ENCODE peak calls at places on chromosomes 16 and 17, in six cellular contexts. T, L, K, N, J and B are unnamed samples. For H3K4me1, the result is how much of the 10 kb centered on the place peaks cover.

GRCh38 chr17:34603974-34604373 is 24.6 kb downstream of the TMEM132E start:
- DNase-seq in J (no peak), L (no peak), T (no peak), K (no peak), N (no peak), B (no peak)

GRCh38 chr16:7171151-7171550 is 161.5 kb upstream of the RBFOX1 start:
- DNase-seq in J (no peak), T (no peak), L (no peak), N (no peak), K (no peak), B (no peak)

GRCh38 chr16:74973304-74973703 is 11.6 kb downstream of the WDR59 start:
- DNase-seq in N (no peak), K (no peak), T (no peak), J (no peak), L (no peak), B (no peak)

GRCh38 chr17:83050651-83051422 is 28.6 kb upstream of the METRNL start:
- DNase-seq in L (no peak), T (no peak), N (no peak), K (no peak), J (no peak), B (no peak)

GRCh38 chr17:43028221-43028861 is 3.3 kb downstream of the RND2 start:
- DNase-seq in T (no peak), L (no peak), J (no peak), N (no peak), K (no peak), B (no peak)

GRCh38 chr17:36144014-36144413 is 32.4 kb downstream of the TBC1D3B start:
- DNase-seq in T (no peak), L (no peak), N (no peak), J (no peak), K (no peak), B (no peak)

GRCh38 chr16:50449800-50450199 is 81.0 kb upstream of the BRD7 start:
- DNase-seq in L (no peak), T (no peak), J (no peak), N (no peak), K (no peak), B (no peak)

GRCh38 chr17:1787301-1787902 is 25.5 kb downstream of the SERPINF1 start:
- DNase-seq in L (peak), N (no peak), J (peak), T (peak), K (peak), B (peak)

GRCh38 chr16:10325783-10326543 is 59.9 kb upstream of the ATF7IP2 start:
- DNase-seq in K (no peak), N (no peak), L (no peak), J (no peak), T (no peak), B (no peak)

GRCh38 chr16:77603656-77604055 is 118.7 kb upstream of the NUDT7 start:
- DNase-seq in J (no peak), N (no peak), L (no peak), K (no peak), T (no peak), B (no peak)

GRCh38 chr17:41962111-41962510 is 4.5 kb upstream of the CNP start:
- DNase-seq in N (no peak), K (no peak), T (no peak), J (no peak), L (no peak), B (no peak)

GRCh38 chr17:78826426-78826825 is 14.2 kb downstream of the USP36 start:
- DNase-seq in K (no peak), L (no peak), T (no peak), N (no peak), J (no peak), B (no peak)

GRCh38 chr16:75402821-75403475 is 30.4 kb downstream of the CFDP1 start:
- DNase-seq in N (no peak), T (peak), J (no peak), L (peak), K (peak), B (peak)

GRCh38 chr16:5007256-5007655 is 26.5 kb downstream of the NAGPA start:
- DNase-seq in K (no peak), J (no peak), L (no peak), T (no peak), N (no peak), B (no peak)

GRCh38 chr16:79769320-79770243 is 169.0 kb upstream of the MAF start:
- DNase-seq in N (no peak), L (no peak), J (no peak), T (no peak), K (no peak), B (no peak)

GRCh38 chr17:68822752-68823289 is 132.4 kb downstream of the ABCA8 start:
- DNase-seq in N (no peak), J (no peak), L (no peak), K (no peak), T (no peak), B (no peak)

GRCh38 chr17:76529224-76529642 is 8.3 kb downstream of the CYGB start:
- DNase-seq in L (peak), J (peak), N (no peak), K (peak), T (peak), B (peak)

GRCh38 chr17:81577278-81578000 is 25.3 kb upstream of the FAAP100 start:
- DNase-seq in J (no peak), N (no peak), T (peak), K (no peak), L (no peak), B (no peak)

GRCh38 chr17:45406107-45406506 is 26.6 kb downstream of the ARHGAP27 start:
- DNase-seq in T (no peak), L (no peak), J (no peak), N (no peak), K (no peak), B (no peak)

GRCh38 chr16:89320717-89321501 is 103.4 kb downstream of the ZNF778 start:
- DNase-seq in T (peak), L (no peak), K (peak), N (no peak), J (peak), B (no peak)

DNA sequence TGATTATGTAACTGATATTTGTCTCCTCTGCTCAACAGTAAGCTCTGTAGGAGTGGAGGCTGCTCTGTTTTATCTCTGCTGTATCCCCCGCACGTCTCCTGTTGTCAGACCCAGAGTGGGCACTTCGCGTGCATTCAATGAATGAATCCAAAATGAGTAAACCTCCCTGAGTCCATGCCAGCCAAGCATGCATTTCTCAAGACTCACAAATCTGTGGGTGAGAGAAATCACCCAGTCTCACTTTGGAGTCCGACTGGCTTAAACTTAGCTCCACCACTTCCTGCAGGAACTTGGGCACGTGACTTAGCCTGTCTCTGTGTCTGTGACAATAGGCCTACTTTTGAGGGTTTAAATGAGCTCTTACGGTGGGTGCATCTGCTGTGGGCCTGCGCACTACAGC is 3.7 kb downstream of the PNPO start:
- DNase-seq in N (no peak), L (no peak), T (no peak), K (no peak), J (no peak), B (no peak)
- H3K4me1 ChIP-seq in N (under half), L (under half), T (under half), K (under half), J (half or more), B (under half)

GRCh38 chr16:85924675-85925074 is 25.7 kb downstream of the IRF8 start:
- DNase-seq in T (peak), L (no peak), J (no peak), K (no peak), N (peak), B (peak)
- H3K4me1 ChIP-seq in T (under half), L (under half), J (under half), K (under half), N (under half), B (under half)

GRCh38 chr17:17724991-17725852 is 44.0 kb downstream of the RAI1 start:
- DNase-seq in K (no peak), N (no peak), L (peak), T (no peak), J (no peak), B (no peak)

GRCh38 chr17:17724307-17724921 is 43.2 kb downstream of the RAI1 start:
- DNase-seq in J (no peak), L (peak), N (no peak), T (no peak), K (peak), B (no peak)

GRCh38 chr17:17726721-17727060 is 45.4 kb downstream of the RAI1 start:
- DNase-seq in K (no peak), T (no peak), N (no peak), L (no peak), J (no peak), B (no peak)

GRCh38 chr17:17727111-17727659 is 45.9 kb downstream of the RAI1 start:
- DNase-seq in T (no peak), N (no peak), J (no peak), L (no peak), K (no peak), B (no peak)

GRCh38 chr17:17725853-17726720 is 44.8 kb downstream of the RAI1 start:
- DNase-seq in L (peak), J (no peak), N (no peak), K (no peak), T (no peak), B (no peak)
- H3K4me1 ChIP-seq in L (under half), J (under half), N (under half), K (under half), T (under half), B (under half)

GRCh38 chr17:4318186-4318585 is 48.3 kb downstream of the UBE2G1 start:
- DNase-seq in J (no peak), N (no peak), T (no peak), K (no peak), L (no peak), B (peak)
- H3K4me1 ChIP-seq in J (under half), N (under half), T (under half), K (under half), L (under half), B (under half)

GRCh38 chr16:67964477-67965131 is 3.8 kb downstream of the SLC12A4 start:
- DNase-seq in N (no peak), L (no peak), K (no peak), T (no peak), J (no peak), B (no peak)

GRCh38 chr16:67961551-67961957 is 6.9 kb downstream of the SLC12A4 start:
- DNase-seq in K (peak), J (peak), T (peak), L (no peak), N (peak), B (peak)

GRCh38 chr16:67959930-67960329 is 8.5 kb downstream of the SLC12A4 start:
- DNase-seq in N (no peak), L (no peak), T (no peak), J (no peak), K (no peak), B (no peak)

GRCh38 chr16:67963325-67964321 is 4.8 kb downstream of the SLC12A4 start:
- DNase-seq in L (no peak), K (no peak), N (no peak), J (peak), T (no peak), B (no peak)

DNA sequence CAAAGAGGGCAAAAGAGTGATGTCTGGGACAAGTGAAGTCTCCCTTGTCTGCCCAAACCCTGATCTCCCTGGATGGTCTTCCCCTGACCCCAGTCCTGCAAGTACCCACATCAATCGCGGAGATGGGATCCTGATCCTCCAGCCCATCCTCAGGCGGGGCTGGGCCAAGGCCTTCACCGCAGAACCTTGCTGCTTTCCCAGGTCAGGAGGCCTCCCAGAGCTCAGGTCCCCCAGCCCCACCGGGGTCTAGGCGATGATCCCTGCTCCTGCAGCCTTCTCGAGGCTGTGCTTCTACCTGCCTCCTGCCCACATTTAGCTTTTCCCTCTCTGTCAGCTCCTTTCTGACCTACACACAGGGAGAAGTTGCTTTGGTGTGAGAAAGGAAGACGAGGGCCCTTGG is 6.3 kb downstream of the SLC12A4 start:
- DNase-seq in J (no peak), K (no peak), L (no peak), N (no peak), T (no peak), B (no peak)
- H3K4me1 ChIP-seq in J (half or more), K (under half), L (under half), N (under half), T (under half), B (half or more)

DNA sequence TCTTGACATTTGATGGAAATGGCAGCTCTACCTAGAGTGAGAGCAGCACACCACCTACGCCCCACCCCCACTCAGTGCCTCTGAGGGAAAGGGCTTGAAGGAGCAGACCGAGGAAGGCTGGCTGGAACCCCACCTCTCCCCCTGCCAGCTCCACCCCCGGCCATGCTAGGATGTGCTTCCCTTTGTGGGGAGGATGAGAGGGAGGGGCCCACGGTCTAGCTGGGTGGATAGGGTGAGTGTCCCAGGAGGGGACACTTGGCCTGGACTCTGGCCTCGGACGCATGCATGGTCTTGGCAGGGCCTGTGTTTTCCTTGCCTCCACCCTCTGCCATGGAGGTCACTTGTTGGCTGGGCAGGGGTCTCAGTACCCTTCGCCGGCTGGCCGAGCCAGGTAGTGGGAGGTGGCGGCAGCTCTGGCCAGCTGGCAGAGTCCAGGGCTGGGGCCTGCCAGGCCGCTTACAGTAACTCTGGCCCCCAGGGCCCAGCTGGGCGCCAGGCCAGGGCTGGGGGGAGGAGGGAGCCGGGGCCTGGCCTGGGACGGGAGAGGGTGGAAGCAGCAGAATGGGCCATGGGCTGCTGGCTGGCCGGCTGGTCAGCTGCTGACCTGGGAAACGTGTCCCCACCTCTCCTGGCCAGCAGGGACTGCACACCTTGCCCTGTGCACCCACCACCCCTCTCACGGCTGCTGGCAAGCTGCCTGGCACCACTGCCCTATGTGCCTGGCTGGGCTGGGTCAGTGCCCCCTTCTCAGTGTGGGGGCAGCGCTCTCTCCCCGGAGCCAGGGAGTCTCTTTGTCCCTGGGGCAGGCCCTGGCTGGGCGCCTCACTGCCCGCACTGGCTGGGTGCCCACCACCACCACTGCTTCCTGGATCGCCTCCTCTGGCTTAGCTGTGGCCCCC is 23.0 kb downstream of the RARA start:
- DNase-seq in K (peak), L (peak), T (no peak), N (no peak), J (peak), B (no peak)
- H3K4me1 ChIP-seq in K (half or more), L (under half), T (under half), N (under half), J (half or more), B (under half)